ENCODE peak calls at places on chromosomes 11 and 22, in nine cellular contexts. F, S, B, P, V, L, G, W and T are unnamed samples.

GRCh38 chr11:66365711-66366619 is 5.6 kb downstream of the SLC29A2 start:
- DNase-seq in F (no peak), S (no peak), B (no peak), P (no peak), V (peak), L (no peak), G (no peak), W (no peak), T (no peak)

GRCh38 chr11:35237345-35237744 is 98.4 kb downstream of the CD44 start:
- DNase-seq in F (no peak), S (no peak), B (no peak), P (no peak), V (no peak), L (no peak), G (no peak), W (no peak), T (no peak)

GRCh38 chr11:117538256-117538655 is 210.6 kb downstream of the CEP164 start:
- DNase-seq in F (no peak), S (no peak), B (no peak), P (no peak), V (no peak), L (no peak), G (no peak), W (no peak), T (no peak)

GRCh38 chr22:32623943-32624342 is 149.3 kb downstream of the FBXO7 start:
- DNase-seq in F (no peak), S (peak), B (peak), P (no peak), V (no peak), L (no peak), G (no peak), W (no peak), T (no peak)

GRCh38 chr22:24445481-24446290 is 18.3 kb downstream of the ADORA2A start:
- DNase-seq in F (no peak), S (no peak), B (no peak), P (no peak), V (peak), L (no peak), G (no peak), W (no peak), T (peak)

GRCh38 chr22:17910561-17911311 is 113.6 kb downstream of the MICAL3 start:
- DNase-seq in F (peak), S (peak), B (peak), P (peak), V (no peak), L (no peak), G (peak), W (no peak), T (no peak)

GRCh38 chr11:111586305-111586915 is 15.8 kb upstream of the SIK2 start:
- DNase-seq in F (peak), S (peak), B (peak), P (no peak), V (peak), L (no peak), G (peak), W (no peak), T (peak)

GRCh38 chr11:108766596-108767173 is 101.8 kb downstream of the DDX10 start:
- DNase-seq in F (no peak), S (peak), B (no peak), P (no peak), V (no peak), L (no peak), G (peak), W (no peak), T (no peak)

GRCh38 chr11:107999759-108000455 is 8.8 kb upstream of the CUL5 start:
- DNase-seq in F (peak), S (peak), B (peak), P (peak), V (peak), L (no peak), G (peak), W (peak), T (peak)

GRCh38 chr11:104965735-104966134 is 2.6 kb downstream of the CASP4 start:
- DNase-seq in F (no peak), S (no peak), B (no peak), P (no peak), V (no peak), L (no peak), G (peak), W (no peak), T (no peak)

GRCh38 chr11:76626921-76627391 is 43.6 kb downstream of the LRRC32 start:
- DNase-seq in F (peak), S (peak), B (peak), P (no peak), V (peak), L (no peak), G (no peak), W (no peak), T (peak)

GRCh38 chr11:1051356-1052132 is 15.0 kb upstream of the MUC6 start:
- DNase-seq in F (no peak), S (no peak), B (no peak), P (peak), V (no peak), L (peak), G (no peak), W (no peak), T (no peak)

GRCh38 chr22:38132794-38133193 is 22.3 kb upstream of the BAIAP2L2 start:
- DNase-seq in F (no peak), S (no peak), B (no peak), P (no peak), V (no peak), L (no peak), G (no peak), W (no peak), T (no peak)

GRCh38 chr22:44704159-44705021 is 2.4 kb downstream of the PRR5 start:
- DNase-seq in F (no peak), S (no peak), B (no peak), P (no peak), V (no peak), L (no peak), G (no peak), W (no peak), T (no peak)

GRCh38 chr22:44703269-44703870 is 1.4 kb downstream of the PRR5 start:
- DNase-seq in F (no peak), S (no peak), B (no peak), P (no peak), V (no peak), L (no peak), G (no peak), W (no peak), T (no peak)

GRCh38 chr22:44701187-44701586 is 817 bp upstream of the PRR5 start:
- DNase-seq in F (no peak), S (no peak), B (no peak), P (no peak), V (no peak), L (no peak), G (no peak), W (no peak), T (no peak)

GRCh38 chr22:44701824-44702478 is at the start of gene PRR5:
- DNase-seq in F (peak), S (peak), B (peak), P (peak), V (peak), L (peak), G (peak), W (peak), T (peak)

DNA sequence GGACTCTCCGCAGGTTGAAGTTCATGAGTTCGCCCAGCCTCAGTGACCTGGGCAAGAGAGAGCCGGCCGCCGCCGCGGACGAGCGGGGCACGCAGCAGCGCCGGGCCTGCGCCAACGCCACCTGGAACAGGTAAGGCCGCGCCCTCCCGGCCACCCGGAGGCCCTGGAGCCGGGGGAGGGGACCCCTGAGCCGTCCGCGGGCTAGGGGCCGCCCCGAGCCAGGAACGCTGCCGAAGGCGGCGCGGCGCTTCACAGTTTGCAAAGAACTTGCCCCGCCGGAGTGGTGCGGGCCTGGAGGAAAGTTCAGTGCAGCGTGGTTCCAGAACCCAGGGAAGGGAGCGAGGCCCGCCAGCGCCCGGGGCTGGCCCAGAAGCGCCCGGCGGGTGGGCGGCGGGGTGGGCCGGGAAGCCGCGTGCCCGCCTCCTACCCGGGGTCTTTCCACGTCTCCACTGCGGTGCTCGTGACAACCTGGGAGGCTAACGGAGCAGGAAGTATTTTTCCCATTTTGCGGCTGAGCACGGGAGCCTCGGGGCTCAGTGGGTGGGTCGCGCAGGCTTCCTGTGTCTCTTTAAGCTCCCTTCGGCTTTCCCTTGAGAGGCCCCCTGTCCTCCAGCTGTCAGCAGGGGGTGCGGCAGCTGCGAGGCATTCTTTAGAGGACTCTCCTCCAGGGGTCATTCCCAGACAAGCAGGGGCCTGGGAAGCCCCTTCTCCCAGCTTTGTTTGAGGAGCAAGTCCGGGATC is 645 bp downstream of the PRR5 start:
- DNase-seq in F (peak), S (peak), B (peak), P (peak), V (peak), L (no peak), G (no peak), W (peak), T (no peak)
- TF ChIP-seq CTCF in F (no peak), S (peak), B (peak), P (no peak), V (no peak), L (peak), G (no peak), W (no peak), T (no peak)

GRCh38 chr11:72237112-72237931 is 6.7 kb downstream of the PHOX2A start:
- DNase-seq in F (no peak), S (no peak), B (no peak), P (peak), V (no peak), L (no peak), G (no peak), W (no peak), T (peak)
- TF ChIP-seq CTCF in F (no peak), S (no peak), B (no peak), P (no peak), V (no peak), L (no peak), G (no peak), W (no peak), T (no peak)

DNA sequence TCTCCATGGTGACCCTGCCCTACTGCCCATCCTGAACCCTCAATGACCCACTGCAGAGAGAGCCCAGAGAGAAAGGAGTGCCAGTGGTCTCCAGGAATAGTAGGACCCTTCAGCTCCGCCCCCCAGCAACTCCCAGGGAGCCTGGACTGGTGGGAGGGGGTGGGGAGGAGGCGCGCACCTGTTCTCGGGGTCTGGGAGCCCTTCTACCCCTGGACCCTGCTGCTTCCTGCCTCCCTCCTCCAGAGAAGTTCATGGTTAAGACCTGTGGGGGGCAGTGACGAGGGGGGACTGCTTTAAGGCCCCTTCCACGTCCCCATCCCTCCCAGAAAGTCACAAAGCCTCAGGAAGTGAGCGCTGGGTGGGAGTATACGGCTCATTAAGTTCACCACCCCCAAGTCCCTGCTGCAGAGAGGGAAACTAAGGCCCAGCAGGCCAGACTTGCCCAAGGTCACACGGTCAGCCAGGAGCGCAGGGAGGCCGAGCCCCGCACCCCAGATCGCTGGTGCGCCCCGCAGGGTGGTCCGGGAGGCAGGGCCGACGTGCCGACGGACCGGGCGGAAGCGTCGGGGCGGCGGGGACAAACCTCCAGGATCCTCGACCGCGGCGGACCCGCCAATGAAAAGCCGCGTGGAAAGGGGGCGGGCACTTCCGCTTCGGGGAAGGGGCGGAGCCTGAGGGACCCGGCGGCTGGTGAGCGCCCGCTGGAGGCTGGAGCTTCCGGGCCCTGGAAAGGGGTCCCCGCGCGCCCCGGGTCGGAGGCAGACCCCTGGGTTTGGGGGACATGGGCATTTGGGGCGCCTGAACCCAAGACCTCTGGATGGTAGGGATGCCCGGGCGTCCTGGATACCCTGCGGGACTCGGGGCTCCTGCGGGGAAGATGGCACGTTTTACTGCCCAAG is at the start of the genes NUDT22 and TRPT1:
- DNase-seq in F (peak), S (peak), B (peak), P (peak), V (peak), L (peak), G (peak), W (peak), T (peak)
- TF ChIP-seq CTCF in F (peak), S (peak), B (peak), P (peak), V (peak), L (no peak), G (peak), W (peak), T (peak)

DNA sequence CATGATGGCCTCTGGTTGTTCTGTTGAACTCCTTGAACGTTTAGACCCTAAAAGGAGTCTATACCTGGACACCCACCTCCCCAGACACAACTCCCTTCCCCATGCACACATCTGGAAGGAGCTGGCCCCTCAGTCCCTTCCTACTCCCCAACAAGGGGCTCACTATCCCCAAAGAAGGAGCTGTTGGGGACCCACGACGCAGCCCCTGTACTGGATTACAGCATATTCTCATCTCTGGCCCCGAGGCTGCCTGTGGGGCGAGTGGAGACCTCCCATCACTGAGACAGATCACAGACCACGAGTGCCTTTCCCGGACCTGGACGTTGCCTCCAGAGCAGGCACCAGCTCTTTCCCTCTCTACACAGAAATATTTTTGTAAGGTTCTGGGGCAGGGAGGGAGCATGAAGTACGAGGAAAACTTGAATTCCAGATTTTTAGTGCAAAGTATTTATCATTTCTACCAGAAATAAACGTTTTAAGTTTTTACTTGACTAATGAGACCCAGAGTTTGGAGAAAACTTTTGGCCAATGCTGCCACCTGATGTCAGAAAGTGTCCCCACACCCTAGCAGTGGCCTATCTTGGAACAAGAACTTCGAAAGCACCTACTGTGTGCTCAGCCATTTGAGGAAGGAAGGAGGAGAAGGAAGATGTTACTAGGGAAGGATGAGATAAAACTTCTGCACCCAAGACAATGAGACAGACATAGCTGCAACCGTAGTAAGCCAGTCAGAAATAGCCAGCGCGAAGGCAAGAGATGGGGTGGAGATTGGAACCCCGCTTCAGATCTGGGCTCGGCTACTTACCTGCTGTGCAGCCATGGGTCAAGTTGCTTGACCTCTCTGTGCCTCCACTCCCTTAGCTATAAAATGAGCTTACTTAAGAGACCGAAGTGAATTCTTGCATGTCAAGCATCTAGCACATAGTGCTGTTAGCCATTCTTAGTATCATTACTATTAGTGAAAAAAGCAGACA is 10.2 kb upstream of the POU2F3 start:
- DNase-seq in F (peak), S (peak), B (peak), P (no peak), V (peak), L (no peak), G (no peak), W (no peak), T (peak)
- TF ChIP-seq CTCF in F (peak), S (peak), B (peak), P (peak), V (peak), L (peak), G (peak), W (peak), T (peak)

GRCh38 chr11:89495951-89496350 is 4.8 kb upstream of the NOX4 start:
- DNase-seq in F (no peak), S (peak), B (peak), P (no peak), V (no peak), L (no peak), G (peak), W (no peak), T (no peak)

GRCh38 chr11:89504270-89504669 is 13.1 kb upstream of the NOX4 start:
- DNase-seq in F (no peak), S (no peak), B (no peak), P (no peak), V (no peak), L (no peak), G (no peak), W (no peak), T (no peak)

GRCh38 chr11:89503422-89503821 is 12.2 kb upstream of the NOX4 start:
- DNase-seq in F (no peak), S (no peak), B (no peak), P (no peak), V (no peak), L (no peak), G (no peak), W (no peak), T (no peak)

DNA sequence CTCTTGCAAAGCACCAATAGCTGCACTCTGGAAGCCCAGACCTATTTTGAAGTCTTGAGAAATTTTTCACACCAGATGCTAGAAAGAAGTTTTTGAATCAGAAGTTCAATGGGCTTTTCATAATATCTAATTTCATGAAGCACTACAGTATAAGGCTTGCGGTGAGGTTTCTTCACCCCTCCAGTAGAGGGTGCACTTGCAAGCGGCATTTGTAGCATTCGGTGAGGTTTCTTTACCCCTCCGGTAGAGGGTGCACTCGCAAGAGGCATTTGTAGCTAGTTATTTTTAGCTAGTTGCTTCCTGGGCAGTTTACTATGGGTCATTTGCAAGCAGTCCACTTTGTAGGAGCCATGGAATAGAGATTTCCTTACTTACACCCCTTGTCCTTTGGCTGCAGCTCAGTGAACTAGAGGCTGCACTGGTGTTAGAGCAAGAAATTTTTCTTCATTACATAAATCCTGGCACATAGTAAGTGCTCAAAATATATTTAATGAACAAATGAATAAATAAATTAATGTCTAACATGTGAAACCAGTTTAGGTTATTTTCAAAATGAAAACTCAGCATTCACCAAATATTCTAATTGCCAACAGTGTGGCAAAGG is 7.8 kb upstream of the NOX4 start:
- DNase-seq in F (no peak), S (no peak), B (no peak), P (no peak), V (peak), L (no peak), G (no peak), W (no peak), T (no peak)
- TF ChIP-seq CTCF in F (peak), S (peak), B (no peak), P (peak), V (peak), L (no peak), G (no peak), W (peak), T (no peak)

GRCh38 chr11:43931717-43932039 is 10.8 kb upstream of the C11orf96 start:
- DNase-seq in F (no peak), S (no peak), B (no peak), P (no peak), V (no peak), L (no peak), G (no peak), W (no peak), T (no peak)
- TF ChIP-seq CTCF in F (no peak), S (no peak), B (peak), P (no peak), V (no peak), L (no peak), G (no peak), W (no peak), T (no peak)

GRCh38 chr11:103339485-103339857 is 230.2 kb downstream of the DYNC2H1 start:
- DNase-seq in F (no peak), S (no peak), B (no peak), P (no peak), V (no peak), L (no peak), G (no peak), W (no peak), T (no peak)

DNA sequence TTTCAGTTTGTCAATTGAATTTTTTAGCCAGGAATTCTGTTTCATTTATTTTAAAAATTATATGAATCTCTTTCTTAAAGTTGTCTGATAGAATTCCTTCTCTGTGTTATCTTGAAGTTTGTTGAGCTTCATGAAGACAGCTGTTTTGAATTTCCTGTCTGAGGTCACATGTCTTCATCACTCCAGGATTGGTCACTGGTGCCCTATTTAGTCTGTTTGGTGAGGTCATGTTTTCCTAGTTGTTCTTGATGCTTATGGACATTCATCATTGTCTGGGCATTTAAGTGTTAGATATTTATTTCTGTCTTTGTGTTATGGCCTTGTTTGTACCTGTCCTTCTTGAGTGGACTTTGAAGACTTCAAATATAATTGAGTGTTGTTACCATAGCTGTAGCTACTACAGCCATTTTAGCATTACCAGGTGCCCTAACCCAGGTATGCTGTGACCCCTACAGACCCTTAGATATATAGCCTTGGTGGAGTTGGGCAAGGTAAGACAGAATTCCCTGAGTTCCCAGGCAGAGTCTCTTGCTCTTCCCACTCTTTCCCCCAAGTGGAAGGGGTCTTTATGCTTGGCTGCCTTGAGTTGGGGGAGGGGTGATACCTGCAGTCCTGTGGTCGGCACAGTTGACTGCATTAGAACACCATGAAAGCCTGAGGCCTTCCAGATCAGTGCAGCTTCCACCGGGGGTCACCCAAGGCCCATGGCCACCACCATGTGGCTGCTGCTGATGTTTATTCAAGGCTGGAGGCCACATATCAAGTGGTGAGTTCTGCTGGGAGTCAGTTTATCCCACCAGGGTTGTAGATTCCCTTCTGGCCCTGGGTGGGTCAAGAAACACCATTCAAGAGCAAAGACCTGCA is 229.6 kb downstream of the DYNC2H1 start:
- DNase-seq in F (peak), S (peak), B (peak), P (peak), V (peak), L (no peak), G (peak), W (no peak), T (no peak)
- TF ChIP-seq CTCF in F (peak), S (no peak), B (peak), P (no peak), V (no peak), L (no peak), G (peak), W (no peak), T (no peak)